ENCODE peak calls at places on chromosomes 13 and 19, in five cellular contexts. S is stimulated activated naive CD8-positive, alpha-beta T cell treated with anti-CD3 and anti-CD28 coated beads, Interleukin-15, amount 100 ng/mL, for 72 hours; G is NCI-H774; O is fibroblast of pulmonary artery; Y is iris pigment epithelial cell. Z is an unnamed sample.

GRCh38 chr13:45448965-45449559 is 15.7 kb upstream of the COG3 start:
- DNase-seq in O (no peak), Y (no peak), S (no peak), G (no peak), Z (no peak)

GRCh38 chr13:28624707-28625432 is 34.1 kb upstream of the POMP start:
- DNase-seq in G (no peak), S (no peak), O (no peak), Y (no peak), Z (no peak)

GRCh38 chr13:47139519-47139918 is 242.7 kb upstream of the HTR2A start:
- DNase-seq in O (no peak), G (no peak), S (no peak), Y (no peak), Z (no peak)

GRCh38 chr13:49124693-49125304 is 95.3 kb upstream of the MLNR start:
- DNase-seq in S (no peak), Y (no peak), O (no peak), G (no peak), Z (no peak)

GRCh38 chr19:1574763-1575162 is 6.6 kb upstream of the MEX3D start:
- DNase-seq in O (no peak), G (no peak), S (no peak), Y (no peak), Z (no peak)

GRCh38 chr13:23510979-23511735 is 59.1 kb upstream of the TNFRSF19 start:
- DNase-seq in G (no peak), O (peak; percentile 59), Y (peak; percentile 58), S (no peak), Z (no peak)

GRCh38 chr19:36051236-36051635 is 2.8 kb downstream of the THAP8 start:
- DNase-seq in O (no peak), S (no peak), Y (peak; percentile 15), G (no peak), Z (no peak)

GRCh38 chr19:2549701-2550191 is 73.8 kb downstream of the GADD45B start:
- DNase-seq in G (no peak), Y (peak; percentile 95), O (peak; percentile 98), S (no peak), Z (peak; percentile 72)

GRCh38 chr19:32206065-32206464 is 139.3 kb upstream of the ZNF507 start:
- DNase-seq in Y (no peak), G (no peak), S (no peak), O (no peak), Z (no peak)

GRCh38 chr19:16078759-16079707 is 2.7 kb downstream of the TPM4 start:
- DNase-seq in O (peak; percentile 97), G (no peak), Y (peak; percentile 97), S (peak; percentile 77), Z (peak; percentile 95)

GRCh38 chr13:110421696-110422395 is 114.8 kb downstream of the COL4A2 start:
- DNase-seq in S (peak; percentile 35), O (peak; percentile 76), G (no peak), Y (peak; percentile 97), Z (no peak)

GRCh38 chr13:101951114-101951513 is 450.7 kb downstream of the FGF14 start:
- DNase-seq in O (no peak), S (no peak), Y (no peak), G (no peak), Z (no peak)

GRCh38 chr13:36884235-36884634 is 35.8 kb downstream of the SMAD9 start:
- DNase-seq in Y (no peak), O (no peak), S (no peak), G (no peak), Z (no peak)

GRCh38 chr19:15419413-15420025 is 731 bp upstream of the AKAP8L start:
- DNase-seq in S (no peak), O (peak; percentile 5), Y (no peak), G (no peak), Z (no peak)

GRCh38 chr19:35140898-35141626 is 2.0 kb upstream of the FXYD7 start:
- DNase-seq in S (peak; percentile 95), G (peak; percentile 74), O (peak; percentile 89), Y (peak; percentile 83), Z (peak; percentile 14)

GRCh38 chr19:15180451-15181390 is 20.1 kb downstream of the NOTCH3 start:
- DNase-seq in G (peak; percentile 69), O (no peak), Y (no peak), S (no peak), Z (no peak)

GRCh38 chr19:48858984-48859710 is 9.3 kb downstream of the PLEKHA4 start:
- DNase-seq in G (no peak), S (peak; percentile 86), Y (no peak), O (no peak), Z (no peak)

GRCh38 chr13:100106705-100107104 is 17.8 kb downstream of the PCCA start:
- DNase-seq in Y (no peak), S (no peak), O (no peak), G (no peak), Z (no peak)

GRCh38 chr19:43534811-43535761 is 2.1 kb downstream of the ZNF575 start:
- DNase-seq in Y (peak; percentile 57), O (peak; percentile 74), S (peak; percentile 28), G (no peak), Z (no peak)

GRCh38 chr13:78383899-78384298 is 219.5 kb downstream of the POU4F1 start:
- DNase-seq in O (no peak), G (no peak), Y (no peak), S (no peak), Z (no peak)

GRCh38 chr13:97205971-97206370 is 16.2 kb upstream of the MBNL2 start:
- DNase-seq in G (no peak), Y (peak; percentile 92), S (no peak), O (peak; percentile 63), Z (no peak)

Z was measured in AG04449.